ENCODE peak calls at places on chromosomes 16 and 17, in seven cellular contexts. One of them, this sample, is unnamed.

GRCh38 chr17:41967141-41967920 is 736 bp downstream of the CNP start:
- DNase-seq in Panc1: no peak
- DNase-seq in AG04450: no peak
- DNase-seq in OCI-LY7: peak; percentile 49
- DNase-seq in cardiac muscle cell: peak; percentile 28
- DNase-seq in mammary epithelial cell: peak; percentile 30
- DNase-seq in AG10803: no peak
- DNase-seq in this sample: no peak

GRCh38 chr17:27893834-27894503 is 804 bp upstream of the LYRM9 start:
- DNase-seq in cardiac muscle cell: no peak
- DNase-seq in Panc1: no peak
- DNase-seq in AG04450: no peak
- DNase-seq in AG10803: no peak
- DNase-seq in OCI-LY7: no peak
- DNase-seq in mammary epithelial cell: no peak
- DNase-seq in this sample: no peak

GRCh38 chr16:84780063-84780462 is 39.7 kb upstream of the CRISPLD2 start:
- DNase-seq in mammary epithelial cell: no peak
- DNase-seq in AG10803: no peak
- DNase-seq in Panc1: no peak
- DNase-seq in cardiac muscle cell: no peak
- DNase-seq in AG04450: no peak
- DNase-seq in OCI-LY7: no peak
- DNase-seq in this sample: no peak

GRCh38 chr16:11484691-11485258 is 101.9 kb downstream of the LITAF start:
- DNase-seq in cardiac muscle cell: no peak
- DNase-seq in AG10803: peak; percentile 27
- DNase-seq in Panc1: no peak
- DNase-seq in AG04450: no peak
- DNase-seq in OCI-LY7: no peak
- DNase-seq in mammary epithelial cell: no peak
- DNase-seq in this sample: no peak

GRCh38 chr17:14061666-14062560 is 7.4 kb upstream of the COX10 start:
- DNase-seq in cardiac muscle cell: no peak
- DNase-seq in AG04450: peak; percentile 63
- DNase-seq in Panc1: no peak
- DNase-seq in mammary epithelial cell: peak; percentile 48
- DNase-seq in OCI-LY7: no peak
- DNase-seq in AG10803: peak; percentile 86
- DNase-seq in this sample: no peak

GRCh38 chr16:85137323-85138072 is 25.2 kb upstream of the CIBAR2 start:
- DNase-seq in AG10803: peak; percentile 94
- DNase-seq in OCI-LY7: no peak
- DNase-seq in cardiac muscle cell: peak; percentile 76
- DNase-seq in AG04450: peak; percentile 78
- DNase-seq in mammary epithelial cell: no peak
- DNase-seq in Panc1: no peak
- DNase-seq in this sample: no peak

GRCh38 chr16:86605950-86606349 is 27.6 kb downstream of the FOXL1 start:
- DNase-seq in cardiac muscle cell: no peak
- DNase-seq in AG10803: no peak
- DNase-seq in Panc1: no peak
- DNase-seq in mammary epithelial cell: no peak
- DNase-seq in OCI-LY7: no peak
- DNase-seq in AG04450: no peak
- DNase-seq in this sample: no peak

GRCh38 chr17:48589831-48590602 is at the start of gene HOXB3:
- DNase-seq in Panc1: no peak
- DNase-seq in mammary epithelial cell: no peak
- DNase-seq in AG10803: peak; percentile 88
- DNase-seq in OCI-LY7: no peak
- DNase-seq in AG04450: no peak
- DNase-seq in cardiac muscle cell: no peak
- DNase-seq in this sample: no peak

GRCh38 chr17:13704333-13704732 is 102.6 kb upstream of the HS3ST3A1 start:
- DNase-seq in mammary epithelial cell: peak; percentile 38
- DNase-seq in AG10803: peak; percentile 80
- DNase-seq in cardiac muscle cell: no peak
- DNase-seq in OCI-LY7: no peak
- DNase-seq in Panc1: no peak
- DNase-seq in AG04450: no peak
- DNase-seq in this sample: no peak

GRCh38 chr17:7841309-7841621 is 7.2 kb downstream of the KDM6B start:
- DNase-seq in AG04450: no peak
- DNase-seq in cardiac muscle cell: peak; percentile 52
- DNase-seq in Panc1: no peak
- DNase-seq in OCI-LY7: no peak
- DNase-seq in mammary epithelial cell: no peak
- DNase-seq in AG10803: no peak
- DNase-seq in this sample: no peak

GRCh38 chr16:6605490-6605889 is 727.2 kb upstream of the RBFOX1 start:
- DNase-seq in cardiac muscle cell: no peak
- DNase-seq in AG04450: no peak
- DNase-seq in Panc1: no peak
- DNase-seq in AG10803: no peak
- DNase-seq in mammary epithelial cell: no peak
- DNase-seq in OCI-LY7: no peak
- DNase-seq in this sample: no peak

GRCh38 chr17:42347606-42348005 is 40.6 kb downstream of the STAT3 start:
- DNase-seq in AG10803: no peak
- DNase-seq in OCI-LY7: no peak
- DNase-seq in Panc1: no peak
- DNase-seq in AG04450: no peak
- DNase-seq in cardiac muscle cell: no peak
- DNase-seq in mammary epithelial cell: no peak
- DNase-seq in this sample: no peak

GRCh38 chr17:78294356-78294755 is 62.9 kb downstream of the TMEM235 start:
- DNase-seq in AG04450: no peak
- DNase-seq in AG10803: no peak
- DNase-seq in mammary epithelial cell: no peak
- DNase-seq in cardiac muscle cell: no peak
- DNase-seq in OCI-LY7: no peak
- DNase-seq in Panc1: no peak
- DNase-seq in this sample: no peak

GRCh38 chr17:77299256-77300015 is 158.7 kb downstream of the SEC14L1 start:
- DNase-seq in mammary epithelial cell: no peak
- DNase-seq in cardiac muscle cell: no peak
- DNase-seq in AG04450: no peak
- DNase-seq in Panc1: no peak
- DNase-seq in OCI-LY7: no peak
- DNase-seq in AG10803: no peak
- DNase-seq in this sample: no peak

GRCh38 chr16:67174706-67175231 is 4.4 kb downstream of the NOL3 start:
- DNase-seq in OCI-LY7: no peak
- DNase-seq in mammary epithelial cell: no peak
- DNase-seq in cardiac muscle cell: no peak
- DNase-seq in AG10803: no peak
- DNase-seq in Panc1: no peak
- DNase-seq in AG04450: no peak
- DNase-seq in this sample: no peak

GRCh38 chr16:66705790-66706505 is 9.4 kb upstream of the CMTM4 start:
- DNase-seq in mammary epithelial cell: no peak
- DNase-seq in AG04450: no peak
- DNase-seq in AG10803: peak; percentile 49
- DNase-seq in OCI-LY7: no peak
- DNase-seq in cardiac muscle cell: no peak
- DNase-seq in Panc1: no peak
- DNase-seq in this sample: no peak

GRCh38 chr17:51165680-51166197 is 472 bp upstream of the NME2 start:
- DNase-seq in OCI-LY7: no peak
- DNase-seq in AG04450: no peak
- DNase-seq in AG10803: peak; percentile 25
- DNase-seq in mammary epithelial cell: no peak
- DNase-seq in cardiac muscle cell: no peak
- DNase-seq in Panc1: no peak
- DNase-seq in this sample: no peak

GRCh38 chr17:2179615-2180295 is 123.8 kb downstream of the SMG6 start:
- DNase-seq in OCI-LY7: no peak
- DNase-seq in Panc1: no peak
- DNase-seq in mammary epithelial cell: no peak
- DNase-seq in AG10803: peak; percentile 97
- DNase-seq in cardiac muscle cell: no peak
- DNase-seq in AG04450: peak; percentile 97
- DNase-seq in this sample: no peak

GRCh38 chr17:16346721-16347271 is 6.5 kb downstream of the CENPV start:
- DNase-seq in AG10803: no peak
- DNase-seq in Panc1: no peak
- DNase-seq in OCI-LY7: no peak
- DNase-seq in cardiac muscle cell: no peak
- DNase-seq in AG04450: no peak
- DNase-seq in mammary epithelial cell: no peak
- DNase-seq in this sample: no peak

GRCh38 chr17:82384730-82385429 is 13.3 kb downstream of the UTS2R start:
- DNase-seq in Panc1: no peak
- DNase-seq in cardiac muscle cell: no peak
- DNase-seq in mammary epithelial cell: peak; percentile 84
- DNase-seq in OCI-LY7: peak; percentile 31
- DNase-seq in AG04450: no peak
- DNase-seq in AG10803: peak; percentile 50
- DNase-seq in this sample: peak; percentile 59

GRCh38 chr16:29868396-29868795 is 5.4 kb upstream of the CDIPT start:
- DNase-seq in mammary epithelial cell: no peak
- DNase-seq in OCI-LY7: no peak
- DNase-seq in AG10803: no peak
- DNase-seq in AG04450: no peak
- DNase-seq in Panc1: no peak
- DNase-seq in cardiac muscle cell: no peak
- DNase-seq in this sample: no peak

GRCh38 chr17:9958586-9959281 is 53.7 kb upstream of the RCVRN start:
- DNase-seq in Panc1: no peak
- DNase-seq in cardiac muscle cell: peak; percentile 11
- DNase-seq in AG10803: no peak
- DNase-seq in AG04450: no peak
- DNase-seq in mammary epithelial cell: no peak
- DNase-seq in OCI-LY7: no peak
- DNase-seq in this sample: no peak

GRCh38 chr17:35372846-35373531 is 432 bp downstream of the SLFN11 start:
- DNase-seq in AG04450: no peak
- DNase-seq in AG10803: no peak
- DNase-seq in OCI-LY7: no peak
- DNase-seq in Panc1: no peak
- DNase-seq in cardiac muscle cell: no peak
- DNase-seq in mammary epithelial cell: no peak
- DNase-seq in this sample: no peak

GRCh38 chr16:14600164-14600563 is 29.9 kb downstream of the PARN start:
- DNase-seq in mammary epithelial cell: no peak
- DNase-seq in cardiac muscle cell: peak; percentile 16
- DNase-seq in AG04450: no peak
- DNase-seq in OCI-LY7: peak; percentile 47
- DNase-seq in AG10803: peak; percentile 41
- DNase-seq in Panc1: peak; percentile 17
- DNase-seq in this sample: no peak

GRCh38 chr16:14002416-14002815 is 68.7 kb upstream of the MRTFB start:
- DNase-seq in AG04450: no peak
- DNase-seq in OCI-LY7: no peak
- DNase-seq in Panc1: no peak
- DNase-seq in cardiac muscle cell: no peak
- DNase-seq in AG10803: no peak
- DNase-seq in mammary epithelial cell: no peak
- DNase-seq in this sample: no peak

GRCh38 chr17:8069587-8069860 is 18.0 kb downstream of the ALOX12B start:
- DNase-seq in OCI-LY7: no peak
- DNase-seq in AG10803: no peak
- DNase-seq in mammary epithelial cell: no peak
- DNase-seq in cardiac muscle cell: no peak
- DNase-seq in AG04450: no peak
- DNase-seq in Panc1: no peak
- DNase-seq in this sample: no peak

DNA sequence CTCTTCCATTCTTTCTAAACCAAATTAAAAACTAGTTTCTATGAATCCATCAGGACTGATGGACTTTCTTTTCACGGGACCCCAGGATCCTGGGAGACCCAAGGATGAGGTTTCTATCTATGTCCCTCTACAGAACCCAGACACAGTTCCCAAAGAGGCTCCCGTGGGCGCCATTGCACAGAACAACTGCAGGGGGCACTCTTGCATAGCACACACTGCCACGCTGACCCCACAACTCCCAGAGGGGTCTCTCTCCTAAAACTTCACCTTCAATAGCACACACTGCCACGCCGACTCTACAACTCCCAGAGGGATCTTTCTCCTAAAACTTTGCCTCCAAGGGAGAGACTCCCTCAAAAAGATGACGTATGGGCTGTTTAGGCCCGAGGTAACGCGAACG is 9.0 kb downstream of the ABR start:
- DNase-seq in cardiac muscle cell: no peak
- DNase-seq in AG10803: no peak
- DNase-seq in AG04450: no peak
- DNase-seq in mammary epithelial cell: no peak
- DNase-seq in Panc1: no peak
- DNase-seq in OCI-LY7: no peak
- DNase-seq in this sample: no peak
- TF ChIP-seq CTCF in cardiac muscle cell: peak; percentile 26
- TF ChIP-seq CTCF in AG10803: no peak
- TF ChIP-seq CTCF in AG04450: peak; percentile 25
- TF ChIP-seq CTCF in mammary epithelial cell: peak; percentile 10
- TF ChIP-seq CTCF in Panc1: no peak
- TF ChIP-seq CTCF in OCI-LY7: peak; percentile 76
- TF ChIP-seq CTCF in this sample: no peak

GRCh38 chr16:59410451-59410850 is 676.3 kb upstream of the GOT2 start:
- DNase-seq in AG04450: no peak
- DNase-seq in AG10803: no peak
- DNase-seq in OCI-LY7: no peak
- DNase-seq in Panc1: no peak
- DNase-seq in mammary epithelial cell: no peak
- DNase-seq in cardiac muscle cell: no peak
- DNase-seq in this sample: no peak

GRCh38 chr16:59412275-59412841 is 678.2 kb upstream of the GOT2 start:
- DNase-seq in AG04450: no peak
- DNase-seq in AG10803: no peak
- DNase-seq in mammary epithelial cell: peak; percentile 23
- DNase-seq in cardiac muscle cell: peak; percentile 63
- DNase-seq in OCI-LY7: no peak
- DNase-seq in Panc1: peak; percentile 2
- DNase-seq in this sample: no peak
- TF ChIP-seq CTCF in AG04450: peak; percentile 60
- TF ChIP-seq CTCF in AG10803: peak; percentile 47
- TF ChIP-seq CTCF in mammary epithelial cell: peak; percentile 9
- TF ChIP-seq CTCF in cardiac muscle cell: no peak
- TF ChIP-seq CTCF in OCI-LY7: peak; percentile 39
- TF ChIP-seq CTCF in Panc1: peak; percentile 28
- TF ChIP-seq CTCF in this sample: no peak

GRCh38 chr17:81322271-81323082 is 27.4 kb upstream of the SLC38A10 start:
- DNase-seq in cardiac muscle cell: no peak
- DNase-seq in OCI-LY7: peak; percentile 68
- DNase-seq in AG04450: no peak
- DNase-seq in mammary epithelial cell: no peak
- DNase-seq in Panc1: no peak
- DNase-seq in AG10803: peak; percentile 17
- DNase-seq in this sample: no peak
- TF ChIP-seq CTCF in cardiac muscle cell: peak; percentile 22
- TF ChIP-seq CTCF in OCI-LY7: peak; percentile 80
- TF ChIP-seq CTCF in AG04450: no peak
- TF ChIP-seq CTCF in mammary epithelial cell: no peak
- TF ChIP-seq CTCF in Panc1: no peak
- TF ChIP-seq CTCF in AG10803: peak; percentile 34
- TF ChIP-seq CTCF in this sample: peak; percentile 50

DNA sequence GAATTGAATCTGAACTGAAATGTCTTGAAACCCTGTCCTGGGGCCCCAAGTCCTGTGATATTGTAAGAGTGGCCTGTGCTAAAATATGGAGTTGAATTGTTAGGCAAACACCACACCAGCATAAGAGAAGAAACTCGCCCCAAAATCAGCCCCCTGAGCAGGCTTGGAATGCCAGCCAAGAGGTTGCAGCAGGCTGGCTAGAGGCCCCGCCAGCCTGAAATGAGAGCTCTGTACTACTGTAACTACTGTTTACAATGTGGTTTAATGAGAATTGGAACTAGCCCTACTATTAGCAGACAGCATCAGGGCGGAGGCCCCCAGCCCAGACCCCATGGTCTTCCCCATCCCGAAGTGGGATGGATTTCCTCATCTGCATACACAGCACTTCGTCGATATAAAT is 23.7 kb downstream of the FBXO39 start:
- DNase-seq in cardiac muscle cell: no peak
- DNase-seq in AG10803: no peak
- DNase-seq in mammary epithelial cell: no peak
- DNase-seq in Panc1: no peak
- DNase-seq in OCI-LY7: no peak
- DNase-seq in AG04450: no peak
- DNase-seq in this sample: no peak
- TF ChIP-seq CTCF in cardiac muscle cell: no peak
- TF ChIP-seq CTCF in AG10803: no peak
- TF ChIP-seq CTCF in mammary epithelial cell: no peak
- TF ChIP-seq CTCF in Panc1: no peak
- TF ChIP-seq CTCF in OCI-LY7: no peak
- TF ChIP-seq CTCF in AG04450: no peak
- TF ChIP-seq CTCF in this sample: no peak

This sample was measured in epithelial cell of proximal tubule.